ENCODE peak calls at places on chromosomes 11 and 22, in four cellular contexts. E, W, I and T are unnamed samples.
A peak's percentile ranks its signal among the peaks of the same experiment; 100 is the strongest.

GRCh38 chr11:34566736-34567135 is 53.1 kb upstream of the ELF5 start:
- DNase-seq in W (no peak), I (no peak), E (no peak), T (no peak)

GRCh38 chr11:46438211-46438610 is 46.6 kb upstream of the CHRM4 start:
- DNase-seq in I (no peak), E (no peak), W (no peak), T (no peak)

GRCh38 chr11:36385121-36385530 is 89.0 kb downstream of the PRR5L start:
- DNase-seq in E (no peak), I (no peak), W (no peak), T (no peak)

GRCh38 chr11:95483339-95483738 is 252.3 kb upstream of the SESN3 start:
- DNase-seq in I (no peak), E (no peak), W (no peak), T (no peak)

GRCh38 chr11:22456993-22457748 is 119.0 kb downstream of the SLC17A6 start:
- DNase-seq in W (no peak), E (no peak), I (peak; percentile 19), T (no peak)

GRCh38 chr11:72576661-72577060 is 97.6 kb downstream of the PDE2A start:
- DNase-seq in E (peak; percentile 22), I (no peak), W (no peak), T (peak; percentile 6)

GRCh38 chr11:17649696-17650600 is 69.4 kb upstream of the MYOD1 start:
- DNase-seq in E (no peak), W (no peak), I (no peak), T (no peak)

GRCh38 chr22:26326803-26327202 is 102.3 kb upstream of the ASPHD2 start:
- DNase-seq in I (no peak), E (no peak), W (no peak), T (no peak)

GRCh38 chr11:64865286-64866172 is 12.9 kb downstream of the EHD1 start:
- DNase-seq in W (no peak), I (no peak), E (no peak), T (peak; percentile 73)

GRCh38 chr11:116100016-116100415 is 595.8 kb upstream of the CADM1 start:
- DNase-seq in I (no peak), E (no peak), W (no peak), T (no peak)

GRCh38 chr11:128399186-128399585 is 188.2 kb downstream of the ETS1 start:
- DNase-seq in I (no peak), E (no peak), W (peak; percentile 41), T (peak; percentile 54)

GRCh38 chr11:3147257-3147619 is 17.9 kb downstream of the OSBPL5 start:
- DNase-seq in W (no peak), I (no peak), E (no peak), T (no peak)

GRCh38 chr11:3710485-3711259 is 39.5 kb upstream of the CHRNA10 start:
- DNase-seq in I (no peak), W (no peak), E (no peak), T (no peak)

GRCh38 chr22:36360011-36360410 is 27.8 kb downstream of the MYH9 start:
- DNase-seq in I (no peak), W (no peak), E (no peak), T (no peak)

GRCh38 chr11:47523491-47524199 is 29.3 kb downstream of the CELF1 start:
- DNase-seq in I (peak; percentile 28), E (peak; percentile 49), W (peak; percentile 70), T (peak; percentile 41)

GRCh38 chr11:117302228-117302627 is 11.1 kb downstream of the BACE1-AS start:
- DNase-seq in I (no peak), E (no peak), W (no peak), T (no peak)

GRCh38 chr22:39363751-39364484 is 14.1 kb downstream of the SYNGR1 start:
- DNase-seq in I (no peak), W (no peak), E (no peak), T (no peak)

GRCh38 chr11:34154059-34154875 is 48.8 kb downstream of the NAT10 start:
- DNase-seq in I (no peak), W (no peak), E (peak; percentile 28), T (peak; percentile 78)

GRCh38 chr11:11640152-11640551 is 18.3 kb upstream of the GALNT18 start:
- DNase-seq in E (no peak), I (no peak), W (no peak), T (no peak)

GRCh38 chr22:42947211-42947990 is 67.5 kb downstream of the PACSIN2 start:
- DNase-seq in I (peak; percentile 92), W (no peak), E (no peak), T (no peak)